ENCODE peak calls at places on chromosomes 4 and X, in eight cellular contexts. One of them, this sample, is unnamed.

GRCh38 chr4:103046416-103047290 is 27.1 kb upstream of the SLC9B1 start:
- DNase-seq in heart right ventricle: no peak
- DNase-seq in brain microvascular endothelial cell: peak; percentile 14
- DNase-seq in transverse colon: peak; percentile 27
- DNase-seq in right lobe of liver: no peak
- DNase-seq in GM12865: peak; percentile 68
- DNase-seq in gastrocnemius medialis: no peak
- DNase-seq in AG09319: peak; percentile 5
- DNase-seq in this sample: no peak

GRCh38 chrX:13360146-13360545 is 40.3 kb upstream of the ATXN3L start:
- DNase-seq in heart right ventricle: peak; percentile 9
- DNase-seq in right lobe of liver: no peak
- DNase-seq in AG09319: no peak
- DNase-seq in brain microvascular endothelial cell: no peak
- DNase-seq in gastrocnemius medialis: peak; percentile 67
- DNase-seq in transverse colon: no peak
- DNase-seq in GM12865: peak; percentile 6
- DNase-seq in this sample: no peak

GRCh38 chr4:139556735-139557505 is 901 bp upstream of the SETD7 start:
- DNase-seq in brain microvascular endothelial cell: no peak
- DNase-seq in GM12865: peak; percentile 62
- DNase-seq in right lobe of liver: peak; percentile 76
- DNase-seq in gastrocnemius medialis: peak; percentile 71
- DNase-seq in transverse colon: peak; percentile 81
- DNase-seq in heart right ventricle: peak; percentile 51
- DNase-seq in AG09319: no peak
- DNase-seq in this sample: no peak

GRCh38 chrX:110081320-110081719 is 78.4 kb downstream of the TMEM164 start:
- DNase-seq in right lobe of liver: no peak
- DNase-seq in GM12865: no peak
- DNase-seq in brain microvascular endothelial cell: no peak
- DNase-seq in heart right ventricle: no peak
- DNase-seq in gastrocnemius medialis: no peak
- DNase-seq in AG09319: no peak
- DNase-seq in transverse colon: no peak
- DNase-seq in this sample: no peak

GRCh38 chrX:155048997-155049619 is 21.8 kb downstream of the CMC4 start:
- DNase-seq in transverse colon: peak; percentile 55
- DNase-seq in heart right ventricle: no peak
- DNase-seq in gastrocnemius medialis: peak; percentile 50
- DNase-seq in right lobe of liver: peak; percentile 55
- DNase-seq in brain microvascular endothelial cell: peak; percentile 43
- DNase-seq in GM12865: peak; percentile 60
- DNase-seq in AG09319: no peak
- DNase-seq in this sample: no peak

GRCh38 chr4:143406523-143406922 is 69.8 kb downstream of the GAB1 start:
- DNase-seq in transverse colon: peak; percentile 45
- DNase-seq in AG09319: no peak
- DNase-seq in GM12865: no peak
- DNase-seq in gastrocnemius medialis: peak; percentile 76
- DNase-seq in right lobe of liver: peak; percentile 79
- DNase-seq in brain microvascular endothelial cell: peak; percentile 11
- DNase-seq in heart right ventricle: peak; percentile 42
- DNase-seq in this sample: no peak

GRCh38 chr4:52376107-52376704 is 282.9 kb downstream of the USP46 start:
- DNase-seq in right lobe of liver: no peak
- DNase-seq in heart right ventricle: no peak
- DNase-seq in transverse colon: no peak
- DNase-seq in brain microvascular endothelial cell: peak; percentile 31
- DNase-seq in AG09319: peak; percentile 67
- DNase-seq in GM12865: peak; percentile 46
- DNase-seq in gastrocnemius medialis: no peak
- DNase-seq in this sample: no peak

GRCh38 chrX:28920141-28920540 is 332.9 kb downstream of the IL1RAPL1 start:
- DNase-seq in heart right ventricle: no peak
- DNase-seq in gastrocnemius medialis: no peak
- DNase-seq in transverse colon: no peak
- DNase-seq in GM12865: no peak
- DNase-seq in AG09319: no peak
- DNase-seq in brain microvascular endothelial cell: no peak
- DNase-seq in right lobe of liver: no peak
- DNase-seq in this sample: no peak

GRCh38 chr4:123345924-123346300 is 50.7 kb upstream of the SPRY1 start:
- DNase-seq in right lobe of liver: no peak
- DNase-seq in brain microvascular endothelial cell: no peak
- DNase-seq in heart right ventricle: no peak
- DNase-seq in transverse colon: no peak
- DNase-seq in AG09319: no peak
- DNase-seq in GM12865: no peak
- DNase-seq in gastrocnemius medialis: no peak
- DNase-seq in this sample: no peak

GRCh38 chr4:155675709-155676429 is 9.2 kb downstream of the GUCY1A1 start:
- DNase-seq in heart right ventricle: no peak
- DNase-seq in GM12865: peak; percentile 50
- DNase-seq in gastrocnemius medialis: no peak
- DNase-seq in right lobe of liver: no peak
- DNase-seq in brain microvascular endothelial cell: no peak
- DNase-seq in AG09319: no peak
- DNase-seq in transverse colon: no peak
- DNase-seq in this sample: no peak

GRCh38 chr4:108166038-108166437 is 2.7 kb downstream of the LEF1 start:
- DNase-seq in right lobe of liver: no peak
- DNase-seq in gastrocnemius medialis: no peak
- DNase-seq in GM12865: no peak
- DNase-seq in AG09319: no peak
- DNase-seq in transverse colon: no peak
- DNase-seq in heart right ventricle: no peak
- DNase-seq in brain microvascular endothelial cell: no peak
- DNase-seq in this sample: no peak

GRCh38 chr4:11566440-11567022 is 137.8 kb upstream of the HS3ST1 start:
- DNase-seq in transverse colon: no peak
- DNase-seq in gastrocnemius medialis: no peak
- DNase-seq in brain microvascular endothelial cell: no peak
- DNase-seq in GM12865: no peak
- DNase-seq in heart right ventricle: no peak
- DNase-seq in AG09319: no peak
- DNase-seq in right lobe of liver: no peak
- DNase-seq in this sample: no peak

GRCh38 chr4:102734591-102735385 is 26.0 kb downstream of the MANBA start:
- DNase-seq in gastrocnemius medialis: no peak
- DNase-seq in brain microvascular endothelial cell: peak; percentile 37
- DNase-seq in heart right ventricle: no peak
- DNase-seq in AG09319: no peak
- DNase-seq in transverse colon: no peak
- DNase-seq in GM12865: peak; percentile 66
- DNase-seq in right lobe of liver: no peak
- DNase-seq in this sample: no peak

GRCh38 chr4:173040200-173040599 is 128.4 kb upstream of the GALNT7 start:
- DNase-seq in heart right ventricle: no peak
- DNase-seq in right lobe of liver: no peak
- DNase-seq in AG09319: no peak
- DNase-seq in transverse colon: no peak
- DNase-seq in GM12865: peak; percentile 34
- DNase-seq in gastrocnemius medialis: no peak
- DNase-seq in brain microvascular endothelial cell: no peak
- DNase-seq in this sample: no peak

GRCh38 chr4:163672751-163673150 is 178.3 kb downstream of the TMA16 start:
- DNase-seq in transverse colon: no peak
- DNase-seq in right lobe of liver: no peak
- DNase-seq in heart right ventricle: no peak
- DNase-seq in GM12865: no peak
- DNase-seq in brain microvascular endothelial cell: no peak
- DNase-seq in AG09319: no peak
- DNase-seq in gastrocnemius medialis: no peak
- DNase-seq in this sample: no peak

GRCh38 chrX:118884552-118885138 is 61.0 kb downstream of the ZCCHC12 start:
- DNase-seq in transverse colon: no peak
- DNase-seq in brain microvascular endothelial cell: no peak
- DNase-seq in right lobe of liver: peak; percentile 62
- DNase-seq in GM12865: no peak
- DNase-seq in gastrocnemius medialis: no peak
- DNase-seq in AG09319: no peak
- DNase-seq in heart right ventricle: no peak
- DNase-seq in this sample: no peak

GRCh38 chrX:13664026-13664425 is 11.1 kb downstream of the TCEANC start:
- DNase-seq in brain microvascular endothelial cell: no peak
- DNase-seq in right lobe of liver: no peak
- DNase-seq in heart right ventricle: no peak
- DNase-seq in AG09319: no peak
- DNase-seq in gastrocnemius medialis: no peak
- DNase-seq in transverse colon: no peak
- DNase-seq in GM12865: no peak
- DNase-seq in this sample: no peak

GRCh38 chrX:39688576-39689373 is 409.0 kb downstream of the BCOR start:
- DNase-seq in GM12865: no peak
- DNase-seq in brain microvascular endothelial cell: no peak
- DNase-seq in transverse colon: peak; percentile 68
- DNase-seq in heart right ventricle: peak; percentile 76
- DNase-seq in gastrocnemius medialis: peak; percentile 25
- DNase-seq in AG09319: no peak
- DNase-seq in right lobe of liver: peak; percentile 73
- DNase-seq in this sample: no peak

GRCh38 chr4:80374180-80374579 is 38.6 kb downstream of the CFAP299 start:
- DNase-seq in GM12865: no peak
- DNase-seq in AG09319: no peak
- DNase-seq in brain microvascular endothelial cell: no peak
- DNase-seq in transverse colon: no peak
- DNase-seq in right lobe of liver: no peak
- DNase-seq in heart right ventricle: no peak
- DNase-seq in gastrocnemius medialis: no peak
- DNase-seq in this sample: no peak

GRCh38 chrX:2928127-2928582 is 984 bp downstream of the ARSD start:
- DNase-seq in transverse colon: peak; percentile 53
- DNase-seq in heart right ventricle: peak; percentile 58
- DNase-seq in gastrocnemius medialis: peak; percentile 12
- DNase-seq in AG09319: peak; percentile 25
- DNase-seq in right lobe of liver: peak; percentile 84
- DNase-seq in brain microvascular endothelial cell: peak; percentile 11
- DNase-seq in GM12865: no peak
- DNase-seq in this sample: no peak

GRCh38 chrX:131802836-131803626 is 220.1 kb upstream of the STK26 start:
- DNase-seq in right lobe of liver: peak; percentile 69
- DNase-seq in GM12865: peak; percentile 40
- DNase-seq in transverse colon: peak; percentile 84
- DNase-seq in brain microvascular endothelial cell: no peak
- DNase-seq in heart right ventricle: peak; percentile 24
- DNase-seq in gastrocnemius medialis: no peak
- DNase-seq in AG09319: peak; percentile 37
- DNase-seq in this sample: no peak
- TF ChIP-seq CTCF in right lobe of liver: peak; percentile 56
- TF ChIP-seq CTCF in GM12865: peak; percentile 58
- TF ChIP-seq CTCF in transverse colon: peak; percentile 66
- TF ChIP-seq CTCF in brain microvascular endothelial cell: peak; percentile 81
- TF ChIP-seq CTCF in heart right ventricle: peak; percentile 35
- TF ChIP-seq CTCF in gastrocnemius medialis: no peak
- TF ChIP-seq CTCF in AG09319: peak; percentile 70
- TF ChIP-seq CTCF in this sample: no peak

DNA sequence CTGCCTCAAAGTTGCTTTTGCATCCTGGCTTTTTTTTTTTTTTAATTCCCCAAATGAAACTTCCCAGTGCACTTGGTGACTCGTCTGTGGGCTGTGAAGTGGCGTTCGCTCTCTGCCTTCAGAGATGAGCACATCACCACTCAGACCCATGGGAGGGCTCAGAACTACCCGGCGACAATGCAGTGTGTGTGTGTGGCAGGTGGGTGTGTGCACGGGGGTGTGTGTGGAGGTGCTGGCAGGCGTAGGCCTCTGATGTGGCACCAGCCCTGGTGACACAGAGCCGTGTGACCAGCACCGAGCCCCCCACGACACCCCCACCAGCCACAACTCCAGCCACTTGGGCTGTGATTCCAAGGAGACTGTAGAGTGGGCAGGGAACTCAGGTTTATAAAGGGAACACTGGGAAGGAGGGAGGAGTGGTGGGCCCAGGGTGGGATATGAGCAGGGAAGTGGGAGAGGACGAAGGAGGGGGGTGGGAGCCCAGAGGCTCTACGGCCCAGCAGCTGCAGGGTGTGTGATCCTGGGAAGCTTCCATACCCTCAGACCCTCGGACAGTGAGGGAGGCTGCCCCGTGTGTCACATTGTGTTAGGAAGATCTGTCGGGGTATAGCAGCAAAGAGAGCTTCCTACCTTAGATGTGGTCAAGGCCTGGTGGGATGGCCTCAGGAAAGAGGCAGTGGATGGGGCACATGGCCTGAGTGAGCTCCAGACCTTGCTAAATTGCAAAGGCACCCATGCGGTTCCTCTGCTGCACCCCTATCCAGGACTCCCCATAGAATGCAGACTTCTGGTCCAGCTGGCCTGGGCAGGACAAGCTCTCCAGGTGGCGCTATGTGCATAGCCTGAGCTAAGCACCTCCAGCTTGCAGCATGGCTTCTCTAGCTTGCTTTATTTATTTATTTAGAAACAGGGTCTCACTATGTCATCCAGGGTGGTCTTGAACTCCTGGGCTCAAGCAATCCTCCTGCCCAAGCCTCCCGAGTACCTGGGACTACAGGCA is 5.8 kb upstream of the WFS1 start:
- DNase-seq in right lobe of liver: no peak
- DNase-seq in AG09319: no peak
- DNase-seq in heart right ventricle: peak; percentile 51
- DNase-seq in GM12865: peak; percentile 64
- DNase-seq in transverse colon: peak; percentile 57
- DNase-seq in brain microvascular endothelial cell: peak; percentile 40
- DNase-seq in gastrocnemius medialis: no peak
- DNase-seq in this sample: no peak
- TF ChIP-seq CTCF in right lobe of liver: peak; percentile 63
- TF ChIP-seq CTCF in AG09319: peak; percentile 63
- TF ChIP-seq CTCF in heart right ventricle: peak; percentile 78
- TF ChIP-seq CTCF in GM12865: peak; percentile 47
- TF ChIP-seq CTCF in transverse colon: peak; percentile 37
- TF ChIP-seq CTCF in brain microvascular endothelial cell: peak; percentile 82
- TF ChIP-seq CTCF in gastrocnemius medialis: no peak
- TF ChIP-seq CTCF in this sample: no peak

DNA sequence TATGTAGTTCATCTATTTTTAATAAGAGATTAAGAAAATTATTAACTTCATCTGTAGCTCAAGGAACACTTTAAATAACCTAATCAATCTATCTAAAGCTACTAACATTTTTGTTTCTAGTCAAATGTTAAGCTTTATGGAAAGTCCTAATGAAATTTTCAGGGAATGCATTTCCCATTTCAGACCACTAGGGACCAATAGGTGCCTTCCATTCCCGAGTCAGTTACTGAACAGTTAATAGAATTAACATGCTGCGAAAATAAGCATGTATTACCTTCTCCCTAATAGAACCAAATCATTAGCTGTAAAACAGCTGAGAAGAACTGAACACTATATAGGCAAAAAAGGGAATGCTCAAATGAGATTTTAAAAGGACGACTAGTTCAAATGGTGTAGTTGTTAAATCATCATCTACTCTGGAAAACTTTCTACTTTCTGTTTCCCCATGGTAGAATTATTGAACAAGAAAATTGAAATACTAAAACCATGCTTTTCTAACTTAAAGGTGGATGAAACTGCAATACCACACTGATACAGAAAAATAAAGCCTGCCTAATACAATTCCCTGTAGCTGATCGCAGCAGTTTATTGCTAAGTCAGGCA is 22.5 kb downstream of the STX18 start:
- DNase-seq in heart right ventricle: no peak
- DNase-seq in brain microvascular endothelial cell: no peak
- DNase-seq in AG09319: no peak
- DNase-seq in gastrocnemius medialis: no peak
- DNase-seq in GM12865: no peak
- DNase-seq in right lobe of liver: no peak
- DNase-seq in transverse colon: no peak
- DNase-seq in this sample: no peak
- TF ChIP-seq CTCF in heart right ventricle: peak; percentile 33
- TF ChIP-seq CTCF in brain microvascular endothelial cell: peak; percentile 68
- TF ChIP-seq CTCF in AG09319: peak; percentile 67
- TF ChIP-seq CTCF in gastrocnemius medialis: no peak
- TF ChIP-seq CTCF in GM12865: peak; percentile 22
- TF ChIP-seq CTCF in right lobe of liver: peak; percentile 48
- TF ChIP-seq CTCF in transverse colon: peak; percentile 52
- TF ChIP-seq CTCF in this sample: no peak

GRCh38 chr4:124711469-124712416 is 789 bp downstream of the ANKRD50 start:
- DNase-seq in right lobe of liver: peak; percentile 75
- DNase-seq in GM12865: peak; percentile 41
- DNase-seq in AG09319: peak; percentile 44
- DNase-seq in brain microvascular endothelial cell: peak; percentile 70
- DNase-seq in transverse colon: peak; percentile 71
- DNase-seq in heart right ventricle: no peak
- DNase-seq in gastrocnemius medialis: peak; percentile 24
- DNase-seq in this sample: peak; percentile 25
- TF ChIP-seq CTCF in right lobe of liver: no peak
- TF ChIP-seq CTCF in GM12865: no peak
- TF ChIP-seq CTCF in AG09319: peak; percentile 35
- TF ChIP-seq CTCF in brain microvascular endothelial cell: peak; percentile 47
- TF ChIP-seq CTCF in transverse colon: no peak
- TF ChIP-seq CTCF in heart right ventricle: peak; percentile 43
- TF ChIP-seq CTCF in gastrocnemius medialis: no peak
- TF ChIP-seq CTCF in this sample: no peak

This sample was measured in omental fat pad.